ENCODE peak calls at places on chromosomes 12 and 14, in five cellular contexts. P, A, N, B and O are unnamed samples.

GRCh38 chr12:68838046-68838886 is 30.3 kb downstream of the MDM2 start:
- DNase-seq in P (no peak), A (no peak), N (no peak), B (no peak), O (no peak)

GRCh38 chr14:73645248-73645610 is 443 bp downstream of the DNAL1 start:
- DNase-seq in P (no peak), A (no peak), N (no peak), B (no peak), O (no peak)

GRCh38 chr12:16325426-16325825 is 22.0 kb upstream of the MGST1 start:
- DNase-seq in P (peak; percentile 86), A (peak; percentile 9), N (no peak), B (no peak), O (no peak)

GRCh38 chr12:74120644-74121043 is 417.0 kb upstream of the ATXN7L3B start:
- DNase-seq in P (no peak), A (no peak), N (no peak), B (no peak), O (no peak)

GRCh38 chr12:31117203-31118011 is 43.7 kb downstream of the DDX11 start:
- DNase-seq in P (peak; percentile 80), A (peak; percentile 16), N (no peak), B (no peak), O (no peak)

GRCh38 chr12:48069253-48069652 is 36.6 kb downstream of the SENP1 start:
- DNase-seq in P (no peak), A (peak; percentile 63), N (no peak), B (no peak), O (no peak)

GRCh38 chr12:6773662-6774351 is 1.5 kb downstream of the LAG3 start:
- DNase-seq in P (no peak), A (no peak), N (no peak), B (no peak), O (no peak)

GRCh38 chr14:75522224-75522764 is at the start of gene BATF:
- DNase-seq in P (no peak), A (no peak), N (no peak), B (no peak), O (no peak)

GRCh38 chr12:6548556-6549378 is 7.1 kb downstream of the IFFO1 start:
- DNase-seq in P (no peak), A (no peak), N (peak; percentile 29), B (no peak), O (no peak)

GRCh38 chr12:25337916-25338315 is 87.2 kb upstream of the KRAS start:
- DNase-seq in P (no peak), A (no peak), N (no peak), B (no peak), O (no peak)

GRCh38 chr14:100416921-100417451 is 93.8 kb downstream of the SLC25A47 start:
- DNase-seq in P (no peak), A (peak; percentile 88), N (no peak), B (no peak), O (no peak)

GRCh38 chr12:3630111-3630510 is 122.8 kb downstream of the CRACR2A start:
- DNase-seq in P (no peak), A (no peak), N (no peak), B (no peak), O (no peak)

GRCh38 chr12:14403711-14404164 is 38.3 kb downstream of the ATF7IP start:
- DNase-seq in P (peak; percentile 93), A (peak; percentile 85), N (no peak), B (peak; percentile 57), O (peak; percentile 79)

GRCh38 chr12:18479266-18479665 is 217.9 kb downstream of the PIK3C2G start:
- DNase-seq in P (no peak), A (peak; percentile 63), N (no peak), B (no peak), O (no peak)

GRCh38 chr12:29741342-29742241 is 42.1 kb downstream of the TMTC1 start:
- DNase-seq in P (no peak), A (no peak), N (no peak), B (no peak), O (no peak)

GRCh38 chr12:121576851-121577391 is 3.9 kb downstream of the KDM2B start:
- DNase-seq in P (no peak), A (peak; percentile 88), N (no peak), B (peak; percentile 73), O (no peak)

GRCh38 chr14:105169776-105170655 is 1.4 kb upstream of the JAG2 start:
- DNase-seq in P (no peak), A (no peak), N (no peak), B (no peak), O (no peak)

GRCh38 chr12:77837876-77838291 is 7.2 kb downstream of the NAV3 start:
- DNase-seq in P (no peak), A (no peak), N (peak; percentile 18), B (no peak), O (no peak)

GRCh38 chr12:110983811-110984210 is 63.4 kb upstream of the MYL2 start:
- DNase-seq in P (no peak), A (no peak), N (no peak), B (no peak), O (no peak)

GRCh38 chr14:105944632-105945610 is 418.5 kb downstream of the TMEM121 start:
- DNase-seq in P (peak; percentile 35), A (peak; percentile 76), N (peak; percentile 63), B (no peak), O (no peak)

GRCh38 chr14:65228436-65228835 is 126.1 kb upstream of the MAX start:
- DNase-seq in P (no peak), A (no peak), N (no peak), B (no peak), O (no peak)

GRCh38 chr14:35285168-35285990 is 6.8 kb upstream of the PSMA6 start:
- DNase-seq in P (no peak), A (peak; percentile 61), N (no peak), B (no peak), O (no peak)

GRCh38 chr12:108112815-108113556 is 16.1 kb upstream of the WSCD2 start:
- DNase-seq in P (no peak), A (no peak), N (no peak), B (no peak), O (no peak)

GRCh38 chr12:116384629-116385485 is 107.4 kb upstream of the MED13L start:
- DNase-seq in P (peak; percentile 2), A (peak; percentile 68), N (no peak), B (no peak), O (no peak)

GRCh38 chr14:95362180-95362494 is 42.4 kb upstream of the CLMN start:
- DNase-seq in P (no peak), A (no peak), N (no peak), B (no peak), O (no peak)

GRCh38 chr14:99229654-99230215 is 42.3 kb downstream of the BCL11B start:
- DNase-seq in P (no peak), A (no peak), N (no peak), B (no peak), O (no peak)

GRCh38 chr14:64501326-64502171 is 2.1 kb downstream of the ZBTB25 start:
- DNase-seq in P (no peak), A (peak; percentile 75), N (peak; percentile 38), B (no peak), O (no peak)

GRCh38 chr12:76398106-76398505 is 49.9 kb upstream of the BBS10 start:
- DNase-seq in P (no peak), A (no peak), N (no peak), B (no peak), O (no peak)

GRCh38 chr12:89988156-89988555 is 279.5 kb upstream of the ATP2B1 start:
- DNase-seq in P (no peak), A (no peak), N (no peak), B (no peak), O (no peak)